ENCODE peak calls at places on chromosomes 3 and 15, in seven cellular contexts. L is neural progenitor cell; D is GM12878; M is MM.1S; P is aorta; J is CD4-positive, alpha-beta memory T cell; X is transverse colon. T is an unnamed sample. For H3K9me3, the result is how much of the 10 kb centered on the place peaks cover.

GRCh38 chr3:196135693-196136639 is 54.1 kb upstream of the TFRC start:
- DNase-seq in L (no peak), D (no peak), M (no peak), P (no peak), J (no peak), X (no peak), T (no peak)

GRCh38 chr15:52529289-52529929 is 729 bp upstream of the MYO5A start:
- DNase-seq in L (no peak), D (no peak), M (peak), P (no peak), J (peak), X (peak), T (no peak)

GRCh38 chr15:56699743-56700142 is 33.6 kb downstream of the ZNF280D start:
- DNase-seq in L (no peak), D (no peak), M (no peak), P (no peak), J (no peak), X (no peak), T (no peak)

GRCh38 chr3:58353722-58354553 is 21.2 kb downstream of the PXK start:
- DNase-seq in L (no peak), D (no peak), M (no peak), P (no peak), J (peak), X (no peak), T (no peak)

GRCh38 chr15:59199775-59200465 is 6.7 kb upstream of the LDHAL6B start:
- DNase-seq in L (no peak), D (no peak), M (no peak), P (no peak), J (no peak), X (no peak), T (peak)

GRCh38 chr3:196080997-196081833 is 675 bp downstream of the TFRC start:
- DNase-seq in L (peak), D (no peak), M (peak), P (peak), J (peak), X (peak), T (peak)

GRCh38 chr15:57743424-57743823 is 36.9 kb downstream of the POLR2M start:
- DNase-seq in L (peak), D (no peak), M (peak), P (no peak), J (no peak), X (no peak), T (no peak)

GRCh38 chr3:121730940-121731687 is 18.4 kb downstream of the GOLGB1 start:
- DNase-seq in L (peak), D (no peak), M (no peak), P (no peak), J (no peak), X (no peak), T (no peak)

GRCh38 chr15:47917881-47918280 is 200.6 kb downstream of the SEMA6D start:
- DNase-seq in L (no peak), D (no peak), M (no peak), P (no peak), J (no peak), X (no peak), T (no peak)

DNA sequence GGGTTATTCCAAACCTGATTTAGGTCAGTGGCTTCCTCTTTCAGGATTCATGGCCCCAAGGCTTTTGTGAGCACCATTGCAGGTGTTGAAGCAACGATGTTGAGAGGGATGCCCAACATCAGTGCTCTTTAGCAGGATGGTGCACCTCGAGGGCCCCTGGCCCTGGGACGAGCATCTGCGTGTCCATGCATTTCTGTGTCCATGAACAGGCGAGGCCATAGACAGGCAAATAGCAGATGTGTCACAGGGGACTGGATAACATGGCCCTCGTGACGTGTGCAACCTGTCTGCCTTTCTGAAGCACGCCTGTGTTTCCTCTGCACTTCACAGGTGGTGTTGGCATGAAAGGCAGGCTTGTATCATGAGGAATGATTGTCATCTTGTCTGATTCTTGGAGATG is 132.3 kb downstream of the SNRPN start:
- DNase-seq in L (no peak), D (no peak), M (no peak), P (no peak), J (no peak), X (no peak), T (no peak)
- H3K9me3 ChIP-seq in L (under half), D (under half), M (under half), P (under half), J (under half), X (under half), T (under half)

GRCh38 chr3:112643621-112644236 is 2.8 kb upstream of the CCDC80 start:
- DNase-seq in L (no peak), D (no peak), M (no peak), P (no peak), J (no peak), X (no peak), T (no peak)
- H3K9me3 ChIP-seq in L (under half), D (under half), M (under half), P (under half), J (under half), X (under half), T (under half)

GRCh38 chr15:77010842-77011241 is 15.9 kb downstream of the PSTPIP1 start:
- DNase-seq in L (no peak), D (no peak), M (no peak), P (no peak), J (peak), X (no peak), T (no peak)
- H3K9me3 ChIP-seq in L (under half), D (under half), M (under half), P (under half), J (under half), X (under half), T (under half)

GRCh38 chr3:109910772-109911171 is 573.4 kb upstream of the DPPA4 start:
- DNase-seq in L (no peak), D (no peak), M (no peak), P (no peak), J (no peak), X (no peak), T (no peak)
- H3K9me3 ChIP-seq in L (under half), D (under half), M (under half), P (under half), J (under half), X (under half), T (under half)